ENCODE peak calls at places on chromosome 6, in five cellular contexts. E is astrocyte of the cerebellum, J is cardiac fibroblast, R is thyroid gland, K is caudate nucleus. U is an unnamed sample.

GRCh38 chr6:159608961-159609673 is 83.9 kb downstream of the SOD2 start:
- DNase-seq in E (peak; percentile 9), J (peak; percentile 48), R (peak; percentile 22), K (no peak), U (no peak)

GRCh38 chr6:33017694-33018353 is 8.4 kb upstream of the HLA-DOA start:
- DNase-seq in E (no peak), J (no peak), R (no peak), K (no peak), U (no peak)

GRCh38 chr6:98831057-98832031 is 3.0 kb upstream of the POU3F2 start:
- DNase-seq in E (no peak), J (no peak), R (no peak), K (no peak), U (no peak)

GRCh38 chr6:34151321-34152041 is 5.6 kb upstream of the GRM4 start:
- DNase-seq in E (no peak), J (no peak), R (peak; percentile 9), K (no peak), U (no peak)

GRCh38 chr6:128803911-128804310 is 79.0 kb upstream of the LAMA2 start:
- DNase-seq in E (peak; percentile 45), J (peak; percentile 72), R (no peak), K (no peak), U (peak; percentile 16)

GRCh38 chr6:119384444-119384843 is 34.9 kb upstream of the MAN1A1 start:
- DNase-seq in E (no peak), J (peak; percentile 28), R (no peak), K (no peak), U (no peak)

GRCh38 chr6:4055420-4056041 is 23.4 kb downstream of the FAM217A start:
- DNase-seq in E (peak; percentile 35), J (peak; percentile 89), R (no peak), K (no peak), U (peak; percentile 84)

GRCh38 chr6:14353263-14353662 is 235.7 kb downstream of the CD83 start:
- DNase-seq in E (no peak), J (no peak), R (no peak), K (no peak), U (no peak)

GRCh38 chr6:108170607-108171290 is 4.9 kb downstream of the NR2E1 start:
- DNase-seq in E (no peak), J (no peak), R (no peak), K (no peak), U (no peak)

GRCh38 chr6:157432231-157432630 is 51.2 kb downstream of the ZDHHC14 start:
- DNase-seq in E (no peak), J (no peak), R (no peak), K (no peak), U (no peak)

GRCh38 chr6:143027058-143027457 is 33.6 kb upstream of the AIG1 start:
- DNase-seq in E (no peak), J (peak; percentile 57), R (peak; percentile 64), K (no peak), U (peak; percentile 21)

U was measured in mesenchymal stem cell.